ENCODE peak calls at places on chromosomes 12 and 14, in eight cellular contexts. V is glutamatergic neuron; K is Calu3; X is posterior vena cava; U is H7; Y is activated naive CD4-positive, alpha-beta T cell treated with anti-CD3 and anti-CD28 coated beads, Interleukin-2, amount 10 ng/mL, durations not matched to agents 7 days and 5 days; I is small intestine; S is iPS-NIHi11. J is an unnamed sample.

GRCh38 chr12:7666595-7666994 is 887 bp upstream of the APOBEC1 start:
- DNase-seq in V (no peak), K (no peak), X (no peak), U (no peak), Y (no peak), I (peak; percentile 97), S (no peak), J (no peak)

GRCh38 chr12:123006977-123007376 is 26.5 kb downstream of the ARL6IP4 start:
- DNase-seq in V (no peak), K (no peak), X (no peak), U (no peak), Y (no peak), I (no peak), S (no peak), J (no peak)

GRCh38 chr12:52015393-52016081 is 8.8 kb downstream of the TAMALIN start:
- DNase-seq in V (no peak), K (no peak), X (peak; percentile 82), U (no peak), Y (no peak), I (no peak), S (no peak), J (peak; percentile 49)

GRCh38 chr12:112182499-112182898 is 57.1 kb downstream of the TRAFD1 start:
- DNase-seq in V (no peak), K (no peak), X (peak; percentile 71), U (peak; percentile 68), Y (no peak), I (no peak), S (no peak), J (no peak)

GRCh38 chr12:92623386-92623785 is 79.4 kb upstream of the PLEKHG7 start:
- DNase-seq in V (no peak), K (no peak), X (no peak), U (no peak), Y (no peak), I (no peak), S (no peak), J (no peak)

GRCh38 chr14:26738571-26738970 is 140.7 kb upstream of the NOVA1 start:
- DNase-seq in V (no peak), K (no peak), X (no peak), U (no peak), Y (no peak), I (no peak), S (no peak), J (no peak)

GRCh38 chr12:124548854-124549378 is 18.5 kb downstream of the NCOR2 start:
- DNase-seq in V (no peak), K (no peak), X (no peak), U (peak; percentile 56), Y (no peak), I (no peak), S (no peak), J (no peak)

GRCh38 chr12:66708704-66709443 is 30.0 kb upstream of the GRIP1 start:
- DNase-seq in V (no peak), K (no peak), X (no peak), U (no peak), Y (no peak), I (no peak), S (no peak), J (no peak)

GRCh38 chr12:81896771-81897170 is 137.6 kb upstream of the PPFIA2 start:
- DNase-seq in V (peak; percentile 23), K (no peak), X (no peak), U (no peak), Y (no peak), I (no peak), S (no peak), J (peak; percentile 72)

GRCh38 chr12:93380480-93381121 is 2.9 kb downstream of the NUDT4 start:
- DNase-seq in V (no peak), K (no peak), X (no peak), U (no peak), Y (no peak), I (no peak), S (no peak), J (no peak)

GRCh38 chr14:78697341-78697740 is 527.2 kb downstream of the NRXN3 start:
- DNase-seq in V (no peak), K (no peak), X (no peak), U (peak; percentile 12), Y (no peak), I (peak; percentile 2), S (peak; percentile 30), J (no peak)

GRCh38 chr12:104957388-104958008 is 592 bp downstream of the SLC41A2 start:
- DNase-seq in V (no peak), K (no peak), X (peak; percentile 84), U (no peak), Y (peak; percentile 42), I (peak; percentile 45), S (no peak), J (no peak)

GRCh38 chr12:53508534-53509199 is 1.4 kb upstream of the NPFF start:
- DNase-seq in V (peak; percentile 93), K (peak; percentile 82), X (peak; percentile 92), U (peak; percentile 87), Y (peak; percentile 90), I (peak; percentile 89), S (peak; percentile 88), J (peak; percentile 100)

GRCh38 chr14:105495990-105496830 is 5.2 kb downstream of the TEDC1 start:
- DNase-seq in V (peak; percentile 20), K (no peak), X (peak; percentile 79), U (peak; percentile 62), Y (no peak), I (no peak), S (no peak), J (peak; percentile 41)

GRCh38 chr12:57620245-57620935 is 9.2 kb downstream of the ARHGEF25 start:
- DNase-seq in V (no peak), K (no peak), X (no peak), U (no peak), Y (peak; percentile 16), I (no peak), S (no peak), J (no peak)

GRCh38 chr12:103851127-103851526 is 10.1 kb upstream of the NT5DC3 start:
- DNase-seq in V (no peak), K (no peak), X (no peak), U (no peak), Y (no peak), I (no peak), S (no peak), J (no peak)

GRCh38 chr12:121294151-121294889 is 2.2 kb downstream of the CAMKK2 start:
- DNase-seq in V (no peak), K (no peak), X (no peak), U (no peak), Y (no peak), I (no peak), S (no peak), J (no peak)

GRCh38 chr12:116381744-116382455 is 104.4 kb upstream of the MED13L start:
- DNase-seq in V (no peak), K (no peak), X (peak; percentile 72), U (peak; percentile 65), Y (no peak), I (no peak), S (peak; percentile 53), J (peak; percentile 94)

GRCh38 chr12:31589896-31590729 is 823 bp downstream of the DENND5B start:
- DNase-seq in V (peak; percentile 80), K (peak; percentile 65), X (peak; percentile 92), U (peak; percentile 85), Y (peak; percentile 29), I (peak; percentile 91), S (peak; percentile 76), J (peak; percentile 92)

GRCh38 chr12:76543831-76544347 is 15.7 kb downstream of the OSBPL8 start:
- DNase-seq in V (no peak), K (no peak), X (no peak), U (no peak), Y (no peak), I (no peak), S (no peak), J (no peak)

GRCh38 chr12:92608418-92609091 is 94.2 kb upstream of the PLEKHG7 start:
- DNase-seq in V (no peak), K (peak; percentile 13), X (no peak), U (peak; percentile 20), Y (no peak), I (peak; percentile 63), S (peak; percentile 31), J (no peak)

GRCh38 chr12:132422057-132423043 is 67.6 kb upstream of the FBRSL1 start:
- DNase-seq in V (peak; percentile 60), K (no peak), X (no peak), U (peak; percentile 85), Y (no peak), I (no peak), S (no peak), J (peak; percentile 88)

GRCh38 chr14:34014936-34015335 is 64.1 kb upstream of the EGLN3 start:
- DNase-seq in V (no peak), K (no peak), X (no peak), U (no peak), Y (no peak), I (no peak), S (no peak), J (no peak)

GRCh38 chr12:63928305-63928704 is 83.8 kb downstream of the SRGAP1 start:
- DNase-seq in V (no peak), K (no peak), X (no peak), U (no peak), Y (no peak), I (no peak), S (no peak), J (no peak)

GRCh38 chr12:131454418-131455217 is 256.3 kb upstream of the SFSWAP start:
- DNase-seq in V (peak; percentile 79), K (peak; percentile 84), X (no peak), U (peak; percentile 90), Y (peak; percentile 54), I (peak; percentile 32), S (peak; percentile 81), J (peak; percentile 96)

GRCh38 chr12:114018669-114019068 is 52.5 kb upstream of the RBM19 start:
- DNase-seq in V (no peak), K (no peak), X (no peak), U (no peak), Y (no peak), I (no peak), S (no peak), J (no peak)

GRCh38 chr14:67453575-67454300 is 34.8 kb downstream of the TMEM229B start:
- DNase-seq in V (no peak), K (no peak), X (peak; percentile 8), U (no peak), Y (no peak), I (no peak), S (no peak), J (no peak)

GRCh38 chr12:52990206-52990605 is 16.1 kb upstream of the EIF4B start:
- DNase-seq in V (no peak), K (no peak), X (peak; percentile 67), U (no peak), Y (no peak), I (no peak), S (no peak), J (no peak)

GRCh38 chr14:93073833-93074769 is 41.6 kb downstream of the ITPK1 start:
- DNase-seq in V (no peak), K (peak; percentile 21), X (no peak), U (no peak), Y (no peak), I (no peak), S (no peak), J (no peak)

GRCh38 chr14:45664668-45665356 is 411.8 kb upstream of the MIS18BP1 start:
- DNase-seq in V (peak; percentile 21), K (no peak), X (no peak), U (no peak), Y (no peak), I (no peak), S (no peak), J (peak; percentile 89)

GRCh38 chr14:59103396-59103795 is 85.1 kb upstream of the DAAM1 start:
- DNase-seq in V (no peak), K (no peak), X (no peak), U (no peak), Y (no peak), I (no peak), S (no peak), J (no peak)